ENCODE peak calls at places on chromosome 11, in nine cellular contexts. One of them, this sample, is unnamed. For H3K9me3, the result is how much of the 10 kb centered on the place peaks cover.

GRCh38 chr11:7677801-7678201 is 4.5 kb upstream of the CYB5R2 start:
- DNase-seq in left lung: no peak
- DNase-seq in psoas muscle: no peak
- DNase-seq in A549: no peak
- DNase-seq in IMR-90: peak
- DNase-seq in uterus: peak
- DNase-seq in pancreas: no peak
- DNase-seq in AG04450: no peak
- DNase-seq in right atrium auricular region: no peak
- DNase-seq in this sample: no peak

GRCh38 chr11:57778318-57779037 is 16.9 kb downstream of the CTNND1 start:
- DNase-seq in left lung: no peak
- DNase-seq in psoas muscle: peak
- DNase-seq in A549: peak
- DNase-seq in IMR-90: peak
- DNase-seq in uterus: peak
- DNase-seq in pancreas: peak
- DNase-seq in AG04450: peak
- DNase-seq in right atrium auricular region: peak
- DNase-seq in this sample: no peak

GRCh38 chr11:18115360-18116127 is 9.7 kb upstream of the SAAL1 start:
- DNase-seq in left lung: no peak
- DNase-seq in psoas muscle: no peak
- DNase-seq in A549: peak
- DNase-seq in IMR-90: peak
- DNase-seq in uterus: peak
- DNase-seq in pancreas: no peak
- DNase-seq in AG04450: peak
- DNase-seq in right atrium auricular region: peak
- DNase-seq in this sample: peak

GRCh38 chr11:87736928-87737327 is 438.3 kb downstream of the RAB38 start:
- DNase-seq in left lung: no peak
- DNase-seq in psoas muscle: no peak
- DNase-seq in A549: no peak
- DNase-seq in IMR-90: no peak
- DNase-seq in uterus: no peak
- DNase-seq in pancreas: no peak
- DNase-seq in AG04450: no peak
- DNase-seq in right atrium auricular region: no peak
- DNase-seq in this sample: no peak

GRCh38 chr11:78315724-78316123 is 101.9 kb downstream of the GAB2 start:
- DNase-seq in left lung: no peak
- DNase-seq in psoas muscle: no peak
- DNase-seq in A549: no peak
- DNase-seq in IMR-90: no peak
- DNase-seq in uterus: no peak
- DNase-seq in pancreas: no peak
- DNase-seq in AG04450: no peak
- DNase-seq in right atrium auricular region: no peak
- DNase-seq in this sample: no peak

GRCh38 chr11:95138448-95138847 is 48.8 kb downstream of the ENDOD1 start:
- DNase-seq in left lung: no peak
- DNase-seq in psoas muscle: no peak
- DNase-seq in A549: no peak
- DNase-seq in IMR-90: no peak
- DNase-seq in uterus: no peak
- DNase-seq in pancreas: no peak
- DNase-seq in AG04450: no peak
- DNase-seq in right atrium auricular region: no peak
- DNase-seq in this sample: no peak

GRCh38 chr11:3826721-3827120 is 14.0 kb downstream of the RHOG start:
- DNase-seq in left lung: no peak
- DNase-seq in psoas muscle: no peak
- DNase-seq in A549: no peak
- DNase-seq in IMR-90: no peak
- DNase-seq in uterus: no peak
- DNase-seq in pancreas: no peak
- DNase-seq in AG04450: no peak
- DNase-seq in right atrium auricular region: no peak
- DNase-seq in this sample: no peak

GRCh38 chr11:76880314-76880713 is 19.6 kb downstream of the ACER3 start:
- DNase-seq in left lung: no peak
- DNase-seq in psoas muscle: no peak
- DNase-seq in A549: no peak
- DNase-seq in IMR-90: no peak
- DNase-seq in uterus: no peak
- DNase-seq in pancreas: no peak
- DNase-seq in AG04450: no peak
- DNase-seq in right atrium auricular region: no peak
- DNase-seq in this sample: no peak

GRCh38 chr11:70942593-70942992 is 309.8 kb downstream of the SHANK2 start:
- DNase-seq in left lung: no peak
- DNase-seq in psoas muscle: no peak
- DNase-seq in A549: no peak
- DNase-seq in IMR-90: no peak
- DNase-seq in uterus: no peak
- DNase-seq in pancreas: no peak
- DNase-seq in AG04450: no peak
- DNase-seq in right atrium auricular region: no peak
- DNase-seq in this sample: no peak

GRCh38 chr11:89436071-89436470 is 55.1 kb downstream of the NOX4 start:
- DNase-seq in left lung: no peak
- DNase-seq in psoas muscle: no peak
- DNase-seq in A549: no peak
- DNase-seq in IMR-90: peak
- DNase-seq in uterus: no peak
- DNase-seq in pancreas: no peak
- DNase-seq in AG04450: peak
- DNase-seq in right atrium auricular region: no peak
- DNase-seq in this sample: no peak

GRCh38 chr11:134907636-134908035 is 495.6 kb upstream of the B3GAT1 start:
- DNase-seq in left lung: no peak
- DNase-seq in psoas muscle: no peak
- DNase-seq in A549: no peak
- DNase-seq in IMR-90: no peak
- DNase-seq in uterus: no peak
- DNase-seq in pancreas: no peak
- DNase-seq in AG04450: no peak
- DNase-seq in right atrium auricular region: no peak
- DNase-seq in this sample: no peak

GRCh38 chr11:134905966-134906955 is 494.2 kb upstream of the B3GAT1 start:
- DNase-seq in left lung: no peak
- DNase-seq in psoas muscle: no peak
- DNase-seq in A549: no peak
- DNase-seq in IMR-90: no peak
- DNase-seq in uterus: no peak
- DNase-seq in pancreas: no peak
- DNase-seq in AG04450: no peak
- DNase-seq in right atrium auricular region: no peak
- DNase-seq in this sample: no peak

GRCh38 chr11:134904103-134904502 is 492.1 kb upstream of the B3GAT1 start:
- DNase-seq in left lung: no peak
- DNase-seq in psoas muscle: no peak
- DNase-seq in A549: no peak
- DNase-seq in IMR-90: no peak
- DNase-seq in uterus: no peak
- DNase-seq in pancreas: no peak
- DNase-seq in AG04450: no peak
- DNase-seq in right atrium auricular region: no peak
- DNase-seq in this sample: no peak

GRCh38 chr11:134908583-134908982 is 496.5 kb upstream of the B3GAT1 start:
- DNase-seq in left lung: no peak
- DNase-seq in psoas muscle: no peak
- DNase-seq in A549: no peak
- DNase-seq in IMR-90: no peak
- DNase-seq in uterus: no peak
- DNase-seq in pancreas: no peak
- DNase-seq in AG04450: no peak
- DNase-seq in right atrium auricular region: no peak
- DNase-seq in this sample: no peak

GRCh38 chr11:134905513-134905912 is 493.5 kb upstream of the B3GAT1 start:
- DNase-seq in left lung: no peak
- DNase-seq in psoas muscle: peak
- DNase-seq in A549: no peak
- DNase-seq in IMR-90: no peak
- DNase-seq in uterus: no peak
- DNase-seq in pancreas: no peak
- DNase-seq in AG04450: no peak
- DNase-seq in right atrium auricular region: no peak
- DNase-seq in this sample: no peak
- H3K9me3 ChIP-seq in left lung: under half
- H3K9me3 ChIP-seq in psoas muscle: under half
- H3K9me3 ChIP-seq in A549: under half
- H3K9me3 ChIP-seq in IMR-90: under half
- H3K9me3 ChIP-seq in uterus: under half
- H3K9me3 ChIP-seq in pancreas: under half
- H3K9me3 ChIP-seq in AG04450: under half
- H3K9me3 ChIP-seq in right atrium auricular region: under half
- H3K9me3 ChIP-seq in this sample: under half

DNA sequence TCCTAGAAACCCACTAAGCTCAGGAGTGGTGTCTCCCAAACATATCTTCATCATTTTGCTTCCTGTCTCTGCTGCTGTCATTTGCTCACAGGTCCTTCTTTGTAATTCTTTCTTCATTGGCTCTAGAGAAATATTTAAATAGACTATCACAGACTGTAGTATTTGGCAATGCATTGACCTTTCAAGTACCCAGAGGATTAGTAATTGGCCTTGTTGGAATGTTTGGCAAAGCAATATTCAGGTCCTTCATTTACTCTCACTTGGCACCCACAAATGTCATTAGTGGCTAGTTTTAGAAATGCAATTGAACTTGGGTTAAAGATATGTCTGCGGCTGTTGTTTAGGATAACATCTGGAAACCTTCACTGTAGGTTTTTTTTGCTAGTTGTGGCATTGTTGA is 11.6 kb downstream of the OR4C5 start:
- DNase-seq in left lung: no peak
- DNase-seq in psoas muscle: no peak
- DNase-seq in A549: no peak
- DNase-seq in IMR-90: no peak
- DNase-seq in uterus: no peak
- DNase-seq in pancreas: no peak
- DNase-seq in AG04450: no peak
- DNase-seq in right atrium auricular region: no peak
- DNase-seq in this sample: no peak
- H3K9me3 ChIP-seq in left lung: under half
- H3K9me3 ChIP-seq in psoas muscle: under half
- H3K9me3 ChIP-seq in A549: under half
- H3K9me3 ChIP-seq in IMR-90: under half
- H3K9me3 ChIP-seq in uterus: under half
- H3K9me3 ChIP-seq in pancreas: under half
- H3K9me3 ChIP-seq in AG04450: under half
- H3K9me3 ChIP-seq in right atrium auricular region: under half
- H3K9me3 ChIP-seq in this sample: under half

DNA sequence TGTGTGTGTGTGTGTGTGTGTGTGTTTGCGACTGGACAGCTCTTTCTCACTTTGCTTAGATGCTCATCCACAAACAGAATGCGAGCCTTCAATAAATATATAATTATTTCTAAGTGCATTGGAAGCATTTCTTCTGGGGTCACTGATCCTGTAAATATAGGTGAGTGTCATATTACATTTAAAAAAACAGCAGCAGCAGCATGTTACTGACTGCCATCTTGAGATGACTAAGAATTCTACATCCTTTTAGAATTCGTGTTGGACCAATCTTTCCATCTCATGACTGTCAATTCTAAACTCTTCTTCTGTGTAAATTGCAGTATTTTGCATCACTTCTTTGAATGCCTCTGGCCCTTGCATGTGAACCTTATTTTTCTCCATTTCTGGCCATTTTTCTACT is 238.0 kb upstream of the DDI1 start:
- DNase-seq in left lung: no peak
- DNase-seq in psoas muscle: no peak
- DNase-seq in A549: no peak
- DNase-seq in IMR-90: peak
- DNase-seq in uterus: no peak
- DNase-seq in pancreas: no peak
- DNase-seq in AG04450: no peak
- DNase-seq in right atrium auricular region: no peak
- DNase-seq in this sample: no peak
- H3K9me3 ChIP-seq in left lung: under half
- H3K9me3 ChIP-seq in psoas muscle: under half
- H3K9me3 ChIP-seq in A549: under half
- H3K9me3 ChIP-seq in IMR-90: under half
- H3K9me3 ChIP-seq in uterus: under half
- H3K9me3 ChIP-seq in pancreas: under half
- H3K9me3 ChIP-seq in AG04450: under half
- H3K9me3 ChIP-seq in right atrium auricular region: under half
- H3K9me3 ChIP-seq in this sample: under half

DNA sequence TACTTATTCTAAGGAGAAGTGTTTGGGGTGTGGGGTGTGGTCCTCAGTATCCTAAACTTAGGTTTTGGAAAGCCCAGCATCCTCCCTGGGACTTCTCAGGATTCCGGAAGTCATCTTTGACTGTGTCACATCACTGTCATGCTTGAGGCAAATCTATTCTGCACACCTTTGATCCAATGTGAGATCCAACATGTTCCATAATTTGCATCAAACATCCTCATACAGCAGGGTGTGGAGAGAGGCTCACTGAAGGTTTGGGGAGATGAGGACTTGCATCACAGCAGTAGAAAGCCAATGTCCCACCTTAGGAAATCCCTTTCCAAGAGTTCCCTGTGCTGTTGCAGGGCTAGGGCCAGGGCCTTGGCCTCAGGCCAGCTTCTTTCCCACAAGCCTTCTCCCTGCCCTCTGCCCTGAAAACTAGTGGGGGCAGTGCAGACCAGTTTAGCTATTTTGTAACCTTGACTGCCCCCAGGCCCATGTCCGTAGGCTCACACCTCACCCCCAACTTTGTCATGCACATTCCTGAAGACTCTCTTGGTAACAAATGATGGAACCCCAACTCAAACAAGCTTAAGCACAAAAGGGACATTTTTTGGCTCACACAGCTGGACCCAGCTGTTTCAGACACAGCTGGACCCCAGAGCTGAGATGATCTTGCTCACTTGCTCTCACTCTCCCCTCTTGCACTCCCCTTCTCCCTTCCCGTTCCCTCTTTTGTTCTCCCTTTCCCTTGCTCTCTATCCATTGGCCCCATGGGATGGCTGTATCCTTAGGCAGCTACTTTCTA is 46.7 kb downstream of the KCNQ1OT1 start:
- DNase-seq in left lung: no peak
- DNase-seq in psoas muscle: no peak
- DNase-seq in A549: no peak
- DNase-seq in IMR-90: no peak
- DNase-seq in uterus: no peak
- DNase-seq in pancreas: peak
- DNase-seq in AG04450: no peak
- DNase-seq in right atrium auricular region: no peak
- DNase-seq in this sample: no peak
- H3K9me3 ChIP-seq in left lung: under half
- H3K9me3 ChIP-seq in psoas muscle: under half
- H3K9me3 ChIP-seq in A549: half or more
- H3K9me3 ChIP-seq in IMR-90: half or more
- H3K9me3 ChIP-seq in uterus: under half
- H3K9me3 ChIP-seq in pancreas: under half
- H3K9me3 ChIP-seq in AG04450: half or more
- H3K9me3 ChIP-seq in right atrium auricular region: under half
- H3K9me3 ChIP-seq in this sample: under half

GRCh38 chr11:37394236-37394870 is 796.3 kb upstream of the RAG2 start:
- DNase-seq in left lung: no peak
- DNase-seq in psoas muscle: no peak
- DNase-seq in A549: no peak
- DNase-seq in IMR-90: no peak
- DNase-seq in uterus: no peak
- DNase-seq in pancreas: no peak
- DNase-seq in AG04450: no peak
- DNase-seq in right atrium auricular region: no peak
- DNase-seq in this sample: no peak
- H3K9me3 ChIP-seq in left lung: under half
- H3K9me3 ChIP-seq in psoas muscle: under half
- H3K9me3 ChIP-seq in A549: under half
- H3K9me3 ChIP-seq in IMR-90: under half
- H3K9me3 ChIP-seq in uterus: under half
- H3K9me3 ChIP-seq in pancreas: under half
- H3K9me3 ChIP-seq in AG04450: under half
- H3K9me3 ChIP-seq in right atrium auricular region: under half
- H3K9me3 ChIP-seq in this sample: under half

This sample was measured in T-helper 17 cell.